ENCODE peak calls at places on chromosome 22, in six cellular contexts. H, U, V, Y, M and C are unnamed samples.
A peak's percentile ranks its signal among the peaks of the same experiment; 100 is the strongest.

GRCh38 chr22:33057363-33057995 is 702 bp downstream of the SYN3 start:
- DNase-seq in H (no peak), U (no peak), V (no peak), Y (no peak), M (no peak), C (no peak)

GRCh38 chr22:20021196-20022181 is 579 bp downstream of the TANGO2 start:
- DNase-seq in H (peak; percentile 83), U (no peak), V (no peak), Y (no peak), M (no peak), C (peak; percentile 34)

GRCh38 chr22:17831527-17832251 is 57.4 kb upstream of the BID start:
- DNase-seq in H (no peak), U (no peak), V (no peak), Y (no peak), M (no peak), C (no peak)

GRCh38 chr22:24926849-24927579 is 19.5 kb downstream of the LHFPL7 start:
- DNase-seq in H (no peak), U (no peak), V (no peak), Y (no peak), M (no peak), C (no peak)

GRCh38 chr22:34842630-34843029 is 223.3 kb upstream of the ISX start:
- DNase-seq in H (no peak), U (no peak), V (no peak), Y (no peak), M (no peak), C (no peak)

GRCh38 chr22:35721954-35722353 is 4.3 kb downstream of the APOL5 start:
- DNase-seq in H (no peak), U (no peak), V (no peak), Y (no peak), M (no peak), C (no peak)

GRCh38 chr22:37279469-37279868 is 2.8 kb upstream of the CYTH4 start:
- DNase-seq in H (no peak), U (peak; percentile 68), V (no peak), Y (no peak), M (no peak), C (no peak)

GRCh38 chr22:37581534-37581933 is 1.6 kb upstream of the LGALS2 start:
- DNase-seq in H (peak; percentile 80), U (no peak), V (no peak), Y (no peak), M (no peak), C (no peak)

GRCh38 chr22:24427500-24428164 is at the start of gene ADORA2A:
- DNase-seq in H (peak; percentile 30), U (no peak), V (no peak), Y (no peak), M (no peak), C (peak; percentile 93)

GRCh38 chr22:46653596-46653995 is 33.4 kb downstream of the GRAMD4 start:
- DNase-seq in H (no peak), U (no peak), V (no peak), Y (no peak), M (no peak), C (no peak)

GRCh38 chr22:48756146-48757111 is 1071.2 kb downstream of the BRD1 start:
- DNase-seq in H (no peak), U (no peak), V (no peak), Y (no peak), M (no peak), C (no peak)

GRCh38 chr22:43891360-43892182 is at the start of gene PNPLA5:
- DNase-seq in H (no peak), U (no peak), V (no peak), Y (no peak), M (no peak), C (no peak)

GRCh38 chr22:20779813-20780148 is 5.9 kb downstream of the SERPIND1 start:
- DNase-seq in H (no peak), U (no peak), V (no peak), Y (no peak), M (no peak), C (no peak)

GRCh38 chr22:25067851-25068421 is 115.4 kb downstream of the KIAA1671 start:
- DNase-seq in H (no peak), U (no peak), V (no peak), Y (no peak), M (no peak), C (no peak)

GRCh38 chr22:45966320-45966891 is 10.6 kb downstream of the WNT7B start:
- DNase-seq in H (no peak), U (no peak), V (peak; percentile 88), Y (peak; percentile 58), M (no peak), C (no peak)

GRCh38 chr22:42473484-42474193 is 41.4 kb upstream of the NFAM1 start:
- DNase-seq in H (no peak), U (peak; percentile 56), V (peak; percentile 43), Y (peak; percentile 49), M (peak; percentile 12), C (no peak)

GRCh38 chr22:31347251-31348008 is 1.3 kb upstream of the PATZ1 start:
- DNase-seq in H (peak; percentile 69), U (peak; percentile 49), V (peak; percentile 46), Y (peak; percentile 56), M (peak; percentile 15), C (peak; percentile 73)

GRCh38 chr22:28410050-28410816 is 269.4 kb downstream of the TTC28 start:
- DNase-seq in H (no peak), U (peak; percentile 32), V (no peak), Y (no peak), M (no peak), C (no peak)

GRCh38 chr22:42444060-42444904 is 12.1 kb upstream of the NFAM1 start:
- DNase-seq in H (peak; percentile 68), U (peak; percentile 64), V (peak; percentile 75), Y (peak; percentile 79), M (peak; percentile 38), C (peak; percentile 78)

GRCh38 chr22:33028191-33028700 is 29.9 kb downstream of the SYN3 start:
- DNase-seq in H (no peak), U (no peak), V (no peak), Y (no peak), M (no peak), C (no peak)

GRCh38 chr22:46763051-46763705 is 728 bp downstream of the TBC1D22A start:
- DNase-seq in H (no peak), U (no peak), V (no peak), Y (no peak), M (no peak), C (peak; percentile 77)

GRCh38 chr22:27409299-27409698 is 392.3 kb downstream of the MN1 start:
- DNase-seq in H (no peak), U (no peak), V (no peak), Y (no peak), M (no peak), C (no peak)

GRCh38 chr22:40714514-40714966 is 35.3 kb downstream of the MCHR1 start:
- DNase-seq in H (no peak), U (peak; percentile 18), V (no peak), Y (no peak), M (no peak), C (no peak)

GRCh38 chr22:49623176-49623575 is 204.5 kb downstream of the BRD1 start:
- DNase-seq in H (peak; percentile 15), U (no peak), V (no peak), Y (no peak), M (no peak), C (no peak)

GRCh38 chr22:32023251-32023827 is 19.7 kb upstream of the SLC5A1 start:
- DNase-seq in H (no peak), U (no peak), V (no peak), Y (no peak), M (no peak), C (no peak)

GRCh38 chr22:32804036-32804435 is 2.5 kb downstream of the TIMP3 start:
- DNase-seq in H (no peak), U (peak; percentile 58), V (no peak), Y (no peak), M (no peak), C (no peak)

GRCh38 chr22:38866399-38867123 is 5.5 kb downstream of the CBX6 start:
- DNase-seq in H (peak; percentile 23), U (no peak), V (no peak), Y (no peak), M (no peak), C (no peak)

GRCh38 chr22:45212306-45212709 is 28.4 kb downstream of the KIAA0930 start:
- DNase-seq in H (peak; percentile 49), U (peak; percentile 70), V (no peak), Y (no peak), M (peak; percentile 66), C (no peak)

GRCh38 chr22:46758098-46758497 is 4.4 kb upstream of the TBC1D22A start:
- DNase-seq in H (no peak), U (no peak), V (no peak), Y (no peak), M (no peak), C (no peak)

GRCh38 chr22:39384750-39385480 is 14.7 kb upstream of the TAB1 start:
- DNase-seq in H (no peak), U (no peak), V (no peak), Y (peak; percentile 11), M (no peak), C (no peak)

GRCh38 chr22:20131593-20131855 is at the start of gene ZDHHC8:
- DNase-seq in H (peak; percentile 52), U (no peak), V (no peak), Y (no peak), M (no peak), C (no peak)

GRCh38 chr22:20558534-20558933 is 51.1 kb downstream of the MED15 start:
- DNase-seq in H (no peak), U (no peak), V (no peak), Y (no peak), M (no peak), C (no peak)

GRCh38 chr22:48678171-48679135 is 1149.2 kb downstream of the BRD1 start:
- DNase-seq in H (no peak), U (no peak), V (no peak), Y (no peak), M (no peak), C (no peak)

GRCh38 chr22:50696251-50696798 is 23.7 kb downstream of the SHANK3 start:
- DNase-seq in H (peak; percentile 19), U (no peak), V (no peak), Y (no peak), M (no peak), C (no peak)

GRCh38 chr22:42931421-42932196 is 74.5 kb upstream of the ARFGAP3 start:
- DNase-seq in H (no peak), U (no peak), V (no peak), Y (no peak), M (no peak), C (peak; percentile 79)